ENCODE peak calls at places on chromosomes 11 and 22, in eight cellular contexts. S, H, X, U, V, Z, F and Y are unnamed samples.

GRCh38 chr11:74417379-74417804 is 19.2 kb upstream of the PGM2L1 start:
- DNase-seq in X (no peak), U (no peak), Z (no peak), H (peak; percentile 14), F (no peak), S (peak; percentile 54), V (peak; percentile 68), Y (no peak)

GRCh38 chr11:90845126-90845525 is 622.3 kb upstream of the CHORDC1 start:
- DNase-seq in X (no peak), U (no peak), H (no peak), V (no peak), Z (no peak), S (no peak), F (no peak), Y (no peak)

GRCh38 chr22:23245045-23245798 is 64.9 kb downstream of the BCR start:
- DNase-seq in S (peak; percentile 55), Z (no peak), X (peak; percentile 24), F (no peak), H (peak; percentile 13), V (no peak), U (no peak), Y (peak; percentile 61)

GRCh38 chr11:69257134-69257533 is 36.8 kb upstream of the MYEOV start:
- DNase-seq in S (no peak), V (no peak), U (no peak), H (no peak), Z (no peak), F (no peak), X (no peak), Y (no peak)

GRCh38 chr22:31229402-31230140 is 17.5 kb downstream of the LIMK2 start:
- DNase-seq in Z (no peak), S (peak; percentile 48), U (peak; percentile 68), V (peak; percentile 72), F (no peak), H (no peak), X (no peak), Y (no peak)

GRCh38 chr11:75810637-75811383 is 4.2 kb upstream of the UVRAG start:
- DNase-seq in Z (no peak), F (no peak), V (no peak), H (no peak), S (no peak), X (no peak), U (no peak), Y (no peak)

GRCh38 chr11:32108576-32108975 is 17.7 kb downstream of the RCN1 start:
- DNase-seq in S (peak; percentile 35), V (no peak), F (no peak), H (no peak), U (no peak), Z (no peak), X (no peak), Y (no peak)

GRCh38 chr11:105230586-105230985 is 91.0 kb upstream of the CARD18 start:
- DNase-seq in V (no peak), Z (no peak), X (no peak), H (no peak), F (no peak), S (no peak), U (no peak), Y (no peak)

DNA sequence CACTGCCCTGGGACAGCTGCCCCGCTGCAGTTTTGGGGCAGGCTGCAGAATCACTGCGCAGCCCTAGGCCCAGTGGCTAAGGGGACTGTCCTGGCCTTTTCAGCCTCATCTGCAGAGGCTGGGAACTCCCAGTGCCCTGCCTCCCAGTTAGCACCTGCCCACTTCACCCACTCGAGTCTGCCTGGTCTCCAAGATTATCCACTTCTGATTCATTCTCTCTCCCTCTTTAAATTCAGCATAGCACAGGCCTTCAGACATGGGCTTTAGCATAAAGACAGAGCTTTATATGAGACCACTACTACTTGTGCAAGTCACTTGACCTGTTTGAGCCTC is 8.9 kb downstream of the DAGLA start:
- DNase-seq in S (no peak), F (no peak), V (no peak), X (no peak), U (no peak), Z (no peak), H (no peak), Y (no peak)
- TF ChIP-seq CTCF in S (no peak), F (no peak), V (no peak), X (no peak), U (no peak), Z (no peak), H (no peak), Y (no peak)

DNA sequence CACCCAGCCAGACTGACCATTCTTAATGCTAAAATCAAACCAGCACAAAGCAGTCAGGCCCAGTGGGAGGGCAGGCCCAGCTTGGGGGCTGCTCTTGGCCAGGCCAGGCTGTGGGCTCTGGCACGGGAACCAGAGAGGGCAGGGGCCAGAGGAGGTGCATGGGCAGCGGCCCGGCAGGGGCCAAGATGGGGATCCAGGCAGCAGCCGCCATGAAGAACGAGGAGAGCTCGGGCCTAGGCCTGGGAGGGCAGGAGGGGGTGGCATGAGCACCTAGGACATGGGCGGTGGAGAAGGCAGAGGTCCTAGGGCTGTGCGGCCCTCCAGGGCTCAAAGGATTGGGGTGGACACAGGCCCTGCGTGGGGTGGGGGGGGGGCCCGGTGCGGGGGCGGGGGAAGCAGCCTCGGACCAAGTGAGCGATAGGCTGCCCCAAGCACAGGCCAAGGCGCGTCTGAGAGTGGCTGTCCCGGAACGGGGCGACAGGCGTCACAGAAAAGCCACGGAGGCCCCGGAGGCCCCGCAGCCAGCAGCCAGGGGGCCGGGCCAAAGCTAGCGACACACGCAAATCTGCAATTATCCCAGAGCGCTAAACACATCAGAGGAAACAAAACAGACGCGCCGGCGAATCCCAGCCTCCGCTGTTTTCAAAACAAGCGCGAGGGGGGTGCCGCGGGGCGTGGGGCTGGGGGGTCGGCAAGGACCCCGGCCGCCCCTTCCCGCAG is 8.3 kb downstream of the PLXNB2 start:
- DNase-seq in Z (no peak), H (no peak), X (no peak), S (peak; percentile 11), F (no peak), U (no peak), V (no peak), Y (no peak)
- TF ChIP-seq CTCF in Z (no peak), H (no peak), X (no peak), S (no peak), F (no peak), U (no peak), V (no peak), Y (no peak)

GRCh38 chr11:34869425-34869824 is 46.8 kb downstream of the APIP start:
- DNase-seq in S (no peak), X (no peak), F (no peak), H (no peak), Z (no peak), V (no peak), U (no peak), Y (no peak)
- TF ChIP-seq CTCF in S (no peak), X (peak; percentile 13), F (peak; percentile 56), H (no peak), Z (no peak), V (no peak), U (no peak), Y (no peak)

GRCh38 chr11:70510106-70510505 is 111.8 kb downstream of the CTTN start:
- DNase-seq in F (no peak), U (no peak), H (no peak), S (no peak), X (no peak), V (no peak), Z (no peak), Y (no peak)

GRCh38 chr11:70510571-70510970 is 112.2 kb downstream of the CTTN start:
- DNase-seq in H (no peak), F (no peak), S (no peak), V (no peak), Z (no peak), X (no peak), U (no peak), Y (no peak)

GRCh38 chr11:70509476-70509875 is 111.1 kb downstream of the CTTN start:
- DNase-seq in V (no peak), F (no peak), Z (no peak), X (no peak), S (no peak), U (no peak), H (no peak), Y (no peak)

GRCh38 chr11:70512716-70513115 is 114.4 kb downstream of the CTTN start:
- DNase-seq in X (no peak), S (no peak), F (no peak), V (no peak), U (no peak), H (no peak), Z (no peak), Y (no peak)

GRCh38 chr11:70511345-70511744 is 113.0 kb downstream of the CTTN start:
- DNase-seq in S (no peak), X (no peak), H (no peak), V (no peak), F (no peak), U (no peak), Z (no peak), Y (no peak)
- TF ChIP-seq CTCF in S (no peak), X (no peak), H (no peak), V (no peak), F (peak; percentile 62), U (no peak), Z (no peak), Y (peak; percentile 46)